ENCODE peak calls at places on chromosomes 2 and 18, in ten cellular contexts. One of them, this sample, is unnamed.
A peak's percentile ranks its signal among the peaks of the same experiment; 100 is the strongest.

GRCh38 chr2:187959821-187960220 is 331.9 kb upstream of the GULP1 start:
- DNase-seq in GM23248: peak; percentile 9
- DNase-seq in Peyer's patch: no peak
- DNase-seq in neural progenitor cell: no peak
- DNase-seq in uterus: no peak
- DNase-seq in ovary: no peak
- DNase-seq in CD4-positive, CD25-positive, alpha-beta regulatory T cell: no peak
- DNase-seq in heart right ventricle: no peak
- DNase-seq in SJSA1: no peak
- DNase-seq in esophagus muscularis mucosa: no peak
- DNase-seq in this sample: no peak

GRCh38 chr18:73079920-73080319 is 212.1 kb upstream of the NETO1 start:
- DNase-seq in GM23248: no peak
- DNase-seq in Peyer's patch: no peak
- DNase-seq in neural progenitor cell: no peak
- DNase-seq in uterus: no peak
- DNase-seq in ovary: no peak
- DNase-seq in CD4-positive, CD25-positive, alpha-beta regulatory T cell: no peak
- DNase-seq in heart right ventricle: no peak
- DNase-seq in SJSA1: no peak
- DNase-seq in esophagus muscularis mucosa: no peak
- DNase-seq in this sample: no peak

GRCh38 chr2:185161701-185162100 is 563.4 kb downstream of the ZNF804A start:
- DNase-seq in GM23248: no peak
- DNase-seq in Peyer's patch: no peak
- DNase-seq in neural progenitor cell: no peak
- DNase-seq in uterus: no peak
- DNase-seq in ovary: no peak
- DNase-seq in CD4-positive, CD25-positive, alpha-beta regulatory T cell: no peak
- DNase-seq in heart right ventricle: no peak
- DNase-seq in SJSA1: no peak
- DNase-seq in esophagus muscularis mucosa: no peak
- DNase-seq in this sample: no peak

GRCh38 chr18:74251297-74252031 is 40.3 kb downstream of the CYB5A start:
- DNase-seq in GM23248: peak; percentile 70
- DNase-seq in Peyer's patch: no peak
- DNase-seq in neural progenitor cell: peak; percentile 17
- DNase-seq in uterus: peak; percentile 57
- DNase-seq in ovary: peak; percentile 46
- DNase-seq in CD4-positive, CD25-positive, alpha-beta regulatory T cell: no peak
- DNase-seq in heart right ventricle: no peak
- DNase-seq in SJSA1: no peak
- DNase-seq in esophagus muscularis mucosa: no peak
- DNase-seq in this sample: no peak

GRCh38 chr2:222912776-222913175 is 51.9 kb downstream of the ACSL3 start:
- DNase-seq in GM23248: no peak
- DNase-seq in Peyer's patch: no peak
- DNase-seq in neural progenitor cell: no peak
- DNase-seq in uterus: no peak
- DNase-seq in ovary: no peak
- DNase-seq in CD4-positive, CD25-positive, alpha-beta regulatory T cell: no peak
- DNase-seq in heart right ventricle: no peak
- DNase-seq in SJSA1: no peak
- DNase-seq in esophagus muscularis mucosa: no peak
- DNase-seq in this sample: no peak

GRCh38 chr2:64866797-64867196 is 122.4 kb upstream of the SLC1A4 start:
- DNase-seq in GM23248: peak; percentile 95
- DNase-seq in Peyer's patch: no peak
- DNase-seq in neural progenitor cell: no peak
- DNase-seq in uterus: peak; percentile 49
- DNase-seq in ovary: peak; percentile 76
- DNase-seq in CD4-positive, CD25-positive, alpha-beta regulatory T cell: no peak
- DNase-seq in heart right ventricle: no peak
- DNase-seq in SJSA1: peak; percentile 89
- DNase-seq in esophagus muscularis mucosa: no peak
- DNase-seq in this sample: no peak

GRCh38 chr2:203679401-203679800 is 27.0 kb upstream of the CD28 start:
- DNase-seq in GM23248: no peak
- DNase-seq in Peyer's patch: no peak
- DNase-seq in neural progenitor cell: no peak
- DNase-seq in uterus: no peak
- DNase-seq in ovary: no peak
- DNase-seq in CD4-positive, CD25-positive, alpha-beta regulatory T cell: no peak
- DNase-seq in heart right ventricle: no peak
- DNase-seq in SJSA1: no peak
- DNase-seq in esophagus muscularis mucosa: peak; percentile 26
- DNase-seq in this sample: no peak

GRCh38 chr2:216536725-216537124 is 38.1 kb downstream of the RPL37A start:
- DNase-seq in GM23248: peak; percentile 62
- DNase-seq in Peyer's patch: no peak
- DNase-seq in neural progenitor cell: no peak
- DNase-seq in uterus: peak; percentile 73
- DNase-seq in ovary: no peak
- DNase-seq in CD4-positive, CD25-positive, alpha-beta regulatory T cell: no peak
- DNase-seq in heart right ventricle: peak; percentile 59
- DNase-seq in SJSA1: no peak
- DNase-seq in esophagus muscularis mucosa: no peak
- DNase-seq in this sample: no peak

GRCh38 chr18:32114293-32114692 is 22.6 kb downstream of the RNF138 start:
- DNase-seq in GM23248: no peak
- DNase-seq in Peyer's patch: no peak
- DNase-seq in neural progenitor cell: no peak
- DNase-seq in uterus: no peak
- DNase-seq in ovary: no peak
- DNase-seq in CD4-positive, CD25-positive, alpha-beta regulatory T cell: no peak
- DNase-seq in heart right ventricle: no peak
- DNase-seq in SJSA1: no peak
- DNase-seq in esophagus muscularis mucosa: no peak
- DNase-seq in this sample: no peak

GRCh38 chr2:236769981-236770671 is 200.5 kb downstream of the ACKR3 start:
- DNase-seq in GM23248: peak; percentile 99
- DNase-seq in Peyer's patch: no peak
- DNase-seq in neural progenitor cell: no peak
- DNase-seq in uterus: no peak
- DNase-seq in ovary: no peak
- DNase-seq in CD4-positive, CD25-positive, alpha-beta regulatory T cell: no peak
- DNase-seq in heart right ventricle: no peak
- DNase-seq in SJSA1: peak; percentile 95
- DNase-seq in esophagus muscularis mucosa: no peak
- DNase-seq in this sample: no peak

GRCh38 chr2:146004470-146004869 is 1484.6 kb upstream of the ZEB2 start:
- DNase-seq in GM23248: peak; percentile 28
- DNase-seq in Peyer's patch: no peak
- DNase-seq in neural progenitor cell: no peak
- DNase-seq in uterus: no peak
- DNase-seq in ovary: no peak
- DNase-seq in CD4-positive, CD25-positive, alpha-beta regulatory T cell: no peak
- DNase-seq in heart right ventricle: no peak
- DNase-seq in SJSA1: no peak
- DNase-seq in esophagus muscularis mucosa: no peak
- DNase-seq in this sample: no peak

GRCh38 chr2:133674433-133675331 is 106.4 kb upstream of the NCKAP5 start:
- DNase-seq in GM23248: peak; percentile 90
- DNase-seq in Peyer's patch: no peak
- DNase-seq in neural progenitor cell: peak; percentile 54
- DNase-seq in uterus: peak; percentile 20
- DNase-seq in ovary: peak; percentile 27
- DNase-seq in CD4-positive, CD25-positive, alpha-beta regulatory T cell: no peak
- DNase-seq in heart right ventricle: peak; percentile 43
- DNase-seq in SJSA1: peak; percentile 81
- DNase-seq in esophagus muscularis mucosa: no peak
- DNase-seq in this sample: peak; percentile 44

GRCh38 chr2:115165529-115166109 is 723.2 kb downstream of the DPP10 start:
- DNase-seq in GM23248: peak; percentile 62
- DNase-seq in Peyer's patch: no peak
- DNase-seq in neural progenitor cell: peak; percentile 61
- DNase-seq in uterus: no peak
- DNase-seq in ovary: no peak
- DNase-seq in CD4-positive, CD25-positive, alpha-beta regulatory T cell: no peak
- DNase-seq in heart right ventricle: no peak
- DNase-seq in SJSA1: no peak
- DNase-seq in esophagus muscularis mucosa: no peak
- DNase-seq in this sample: peak; percentile 66

GRCh38 chr18:49842656-49843055 is 29.3 kb upstream of the ACAA2 start:
- DNase-seq in GM23248: no peak
- DNase-seq in Peyer's patch: no peak
- DNase-seq in neural progenitor cell: no peak
- DNase-seq in uterus: no peak
- DNase-seq in ovary: no peak
- DNase-seq in CD4-positive, CD25-positive, alpha-beta regulatory T cell: no peak
- DNase-seq in heart right ventricle: no peak
- DNase-seq in SJSA1: no peak
- DNase-seq in esophagus muscularis mucosa: no peak
- DNase-seq in this sample: no peak

GRCh38 chr2:230423851-230424458 is 8.0 kb downstream of the SP100 start:
- DNase-seq in GM23248: peak; percentile 33
- DNase-seq in Peyer's patch: no peak
- DNase-seq in neural progenitor cell: no peak
- DNase-seq in uterus: no peak
- DNase-seq in ovary: no peak
- DNase-seq in CD4-positive, CD25-positive, alpha-beta regulatory T cell: no peak
- DNase-seq in heart right ventricle: no peak
- DNase-seq in SJSA1: peak; percentile 43
- DNase-seq in esophagus muscularis mucosa: no peak
- DNase-seq in this sample: no peak
- H3K4me1 ChIP-seq in GM23248: peaks cover 23% of the 10 kb centered on the region
- H3K4me1 ChIP-seq in Peyer's patch: no peaks in the 10 kb centered on the region
- H3K4me1 ChIP-seq in neural progenitor cell: no peaks in the 10 kb centered on the region
- H3K4me1 ChIP-seq in uterus: no peaks in the 10 kb centered on the region
- H3K4me1 ChIP-seq in ovary: peaks cover 13% of the 10 kb centered on the region
- H3K4me1 ChIP-seq in CD4-positive, CD25-positive, alpha-beta regulatory T cell: peaks cover 80% of the 10 kb centered on the region
- H3K4me1 ChIP-seq in heart right ventricle: peaks cover 13% of the 10 kb centered on the region
- H3K4me1 ChIP-seq in SJSA1: peaks cover 10% of the 10 kb centered on the region
- H3K4me1 ChIP-seq in esophagus muscularis mucosa: peaks cover 38% of the 10 kb centered on the region
- H3K4me1 ChIP-seq in this sample: no peaks in the 10 kb centered on the region

GRCh38 chr2:106068415-106068814 is 125.7 kb downstream of the UXS1 start:
- DNase-seq in GM23248: no peak
- DNase-seq in Peyer's patch: no peak
- DNase-seq in neural progenitor cell: no peak
- DNase-seq in uterus: no peak
- DNase-seq in ovary: no peak
- DNase-seq in CD4-positive, CD25-positive, alpha-beta regulatory T cell: no peak
- DNase-seq in heart right ventricle: no peak
- DNase-seq in SJSA1: no peak
- DNase-seq in esophagus muscularis mucosa: no peak
- DNase-seq in this sample: no peak

GRCh38 chr2:106061971-106062370 is 132.1 kb downstream of the UXS1 start:
- DNase-seq in GM23248: no peak
- DNase-seq in Peyer's patch: no peak
- DNase-seq in neural progenitor cell: no peak
- DNase-seq in uterus: no peak
- DNase-seq in ovary: no peak
- DNase-seq in CD4-positive, CD25-positive, alpha-beta regulatory T cell: no peak
- DNase-seq in heart right ventricle: no peak
- DNase-seq in SJSA1: no peak
- DNase-seq in esophagus muscularis mucosa: peak; percentile 82
- DNase-seq in this sample: no peak

GRCh38 chr2:106062627-106063026 is 131.5 kb downstream of the UXS1 start:
- DNase-seq in GM23248: peak; percentile 5
- DNase-seq in Peyer's patch: no peak
- DNase-seq in neural progenitor cell: no peak
- DNase-seq in uterus: no peak
- DNase-seq in ovary: no peak
- DNase-seq in CD4-positive, CD25-positive, alpha-beta regulatory T cell: no peak
- DNase-seq in heart right ventricle: peak; percentile 58
- DNase-seq in SJSA1: no peak
- DNase-seq in esophagus muscularis mucosa: peak; percentile 78
- DNase-seq in this sample: no peak

GRCh38 chr2:106065983-106066826 is 127.9 kb downstream of the UXS1 start:
- DNase-seq in GM23248: no peak
- DNase-seq in Peyer's patch: no peak
- DNase-seq in neural progenitor cell: peak; percentile 50
- DNase-seq in uterus: no peak
- DNase-seq in ovary: no peak
- DNase-seq in CD4-positive, CD25-positive, alpha-beta regulatory T cell: no peak
- DNase-seq in heart right ventricle: no peak
- DNase-seq in SJSA1: no peak
- DNase-seq in esophagus muscularis mucosa: peak; percentile 79
- DNase-seq in this sample: no peak

GRCh38 chr2:106065268-106065982 is 128.7 kb downstream of the UXS1 start:
- DNase-seq in GM23248: no peak
- DNase-seq in Peyer's patch: no peak
- DNase-seq in neural progenitor cell: peak; percentile 36
- DNase-seq in uterus: no peak
- DNase-seq in ovary: peak; percentile 19
- DNase-seq in CD4-positive, CD25-positive, alpha-beta regulatory T cell: peak; percentile 21
- DNase-seq in heart right ventricle: no peak
- DNase-seq in SJSA1: no peak
- DNase-seq in esophagus muscularis mucosa: peak; percentile 64
- DNase-seq in this sample: no peak
- H3K4me3 ChIP-seq in GM23248: no peak overlapping the region
- H3K4me3 ChIP-seq in Peyer's patch: peak overlapping the region; percentile 46
- H3K4me3 ChIP-seq in neural progenitor cell: peak overlapping the region; percentile 45
- H3K4me3 ChIP-seq in uterus: peak overlapping the region; percentile 29
- H3K4me3 ChIP-seq in ovary: peak overlapping the region; percentile 34
- H3K4me3 ChIP-seq in CD4-positive, CD25-positive, alpha-beta regulatory T cell: no peak overlapping the region
- H3K4me3 ChIP-seq in heart right ventricle: peak overlapping the region; percentile 62
- H3K4me3 ChIP-seq in SJSA1: no peak overlapping the region
- H3K4me3 ChIP-seq in esophagus muscularis mucosa: peak overlapping the region; percentile 71
- H3K4me3 ChIP-seq in this sample: no peak overlapping the region

GRCh38 chr2:60759654-60760053 is 3.6 kb downstream of the PAPOLG start:
- DNase-seq in GM23248: no peak
- DNase-seq in Peyer's patch: no peak
- DNase-seq in neural progenitor cell: no peak
- DNase-seq in uterus: no peak
- DNase-seq in ovary: no peak
- DNase-seq in CD4-positive, CD25-positive, alpha-beta regulatory T cell: no peak
- DNase-seq in heart right ventricle: no peak
- DNase-seq in SJSA1: no peak
- DNase-seq in esophagus muscularis mucosa: no peak
- DNase-seq in this sample: no peak
- H3K36me3 ChIP-seq in GM23248: peaks cover 33% of the 10 kb centered on the region
- H3K36me3 ChIP-seq in Peyer's patch: peaks cover 45% of the 10 kb centered on the region
- H3K36me3 ChIP-seq in neural progenitor cell: peaks cover 33% of the 10 kb centered on the region
- H3K36me3 ChIP-seq in uterus: no peaks in the 10 kb centered on the region
- H3K36me3 ChIP-seq in ovary: no peaks in the 10 kb centered on the region
- H3K36me3 ChIP-seq in CD4-positive, CD25-positive, alpha-beta regulatory T cell: peaks cover 49% of the 10 kb centered on the region
- H3K36me3 ChIP-seq in heart right ventricle: peaks cover 52% of the 10 kb centered on the region
- H3K36me3 ChIP-seq in SJSA1: peaks cover 36% of the 10 kb centered on the region
- H3K36me3 ChIP-seq in esophagus muscularis mucosa: peaks cover 45% of the 10 kb centered on the region
- H3K36me3 ChIP-seq in this sample: peaks cover 37% of the 10 kb centered on the region

DNA sequence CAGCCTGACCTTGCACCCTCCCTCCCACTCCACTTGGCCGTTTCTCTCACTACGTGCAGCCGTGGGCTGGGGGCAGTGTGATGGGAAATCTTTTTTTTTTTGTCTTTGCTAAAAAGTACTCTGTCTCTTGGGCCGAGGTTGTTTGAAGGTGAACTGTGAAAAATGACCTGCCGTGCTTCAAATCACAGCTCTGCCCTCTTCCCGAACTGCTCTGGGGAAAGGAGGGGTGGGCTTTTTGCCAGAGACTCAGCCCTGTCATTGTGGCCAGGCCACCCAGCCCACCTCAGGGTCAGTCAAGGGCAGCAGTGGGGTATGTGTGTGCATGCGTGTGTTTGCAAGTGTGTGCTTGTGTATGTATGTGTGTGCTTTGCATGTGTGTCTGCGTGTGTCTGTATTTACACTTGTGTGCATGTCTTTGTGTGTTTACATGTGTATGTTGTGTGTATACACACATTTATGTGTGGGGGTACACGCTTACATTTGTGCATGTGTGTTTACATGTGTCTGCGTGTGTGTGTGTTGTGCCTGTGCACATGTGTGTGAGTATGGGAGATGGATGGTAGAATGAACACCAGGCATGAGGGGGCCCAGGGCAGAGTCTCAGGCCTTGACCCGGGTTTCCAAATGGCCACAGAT is 61.3 kb upstream of the HAAO start:
- DNase-seq in GM23248: no peak
- DNase-seq in Peyer's patch: no peak
- DNase-seq in neural progenitor cell: no peak
- DNase-seq in uterus: no peak
- DNase-seq in ovary: no peak
- DNase-seq in CD4-positive, CD25-positive, alpha-beta regulatory T cell: no peak
- DNase-seq in heart right ventricle: no peak
- DNase-seq in SJSA1: peak; percentile 22
- DNase-seq in esophagus muscularis mucosa: no peak
- DNase-seq in this sample: no peak
- H3K4me1 ChIP-seq in GM23248: peaks cover 11% of the 10 kb centered on the region
- H3K4me1 ChIP-seq in Peyer's patch: no peaks in the 10 kb centered on the region
- H3K4me1 ChIP-seq in neural progenitor cell: peaks cover 15% of the 10 kb centered on the region
- H3K4me1 ChIP-seq in uterus: peaks cover 4% of the 10 kb centered on the region
- H3K4me1 ChIP-seq in ovary: peaks cover 19% of the 10 kb centered on the region
- H3K4me1 ChIP-seq in CD4-positive, CD25-positive, alpha-beta regulatory T cell: no peaks in the 10 kb centered on the region
- H3K4me1 ChIP-seq in heart right ventricle: peaks cover 14% of the 10 kb centered on the region
- H3K4me1 ChIP-seq in SJSA1: peaks cover 45% of the 10 kb centered on the region
- H3K4me1 ChIP-seq in esophagus muscularis mucosa: peaks cover 46% of the 10 kb centered on the region
- H3K4me1 ChIP-seq in this sample: no peaks in the 10 kb centered on the region

This sample was measured in HAP-1.